ENCODE peak calls at places on chromosomes 5 and 9, in six cellular contexts. One of them, this sample, is unnamed. For H4K20me1 and H3K36me3, the result is how much of the 10 kb centered on the place peaks cover.

GRCh38 chr5:42811591-42812392 is at the start of gene SELENOP:
- DNase-seq in HepG2: peak
- DNase-seq in endothelial cell of umbilical vein: peak
- DNase-seq in IMR-90: no peak
- DNase-seq in GM23338: peak
- DNase-seq in GM23248: peak
- DNase-seq in this sample: no peak

GRCh38 chr9:8457814-8458213 is 658.2 kb upstream of the DMAC1 start:
- DNase-seq in endothelial cell of umbilical vein: no peak
- DNase-seq in IMR-90: no peak
- DNase-seq in HepG2: no peak
- DNase-seq in GM23248: no peak
- DNase-seq in GM23338: no peak
- DNase-seq in this sample: no peak

GRCh38 chr5:35671516-35671915 is 53.9 kb downstream of the SPEF2 start:
- DNase-seq in GM23338: no peak
- DNase-seq in GM23248: no peak
- DNase-seq in endothelial cell of umbilical vein: no peak
- DNase-seq in HepG2: no peak
- DNase-seq in IMR-90: no peak
- DNase-seq in this sample: no peak

GRCh38 chr5:150506571-150507282 is 1.2 kb upstream of the NDST1 start:
- DNase-seq in GM23338: no peak
- DNase-seq in endothelial cell of umbilical vein: no peak
- DNase-seq in HepG2: no peak
- DNase-seq in GM23248: no peak
- DNase-seq in IMR-90: no peak
- DNase-seq in this sample: peak

GRCh38 chr5:175657593-175658271 is at the start of gene HRH2:
- DNase-seq in endothelial cell of umbilical vein: no peak
- DNase-seq in IMR-90: no peak
- DNase-seq in HepG2: no peak
- DNase-seq in GM23248: no peak
- DNase-seq in GM23338: peak
- DNase-seq in this sample: peak

GRCh38 chr5:34903260-34903659 is 12.0 kb downstream of the RAD1 start:
- DNase-seq in HepG2: no peak
- DNase-seq in GM23248: no peak
- DNase-seq in endothelial cell of umbilical vein: no peak
- DNase-seq in GM23338: no peak
- DNase-seq in IMR-90: no peak
- DNase-seq in this sample: no peak

GRCh38 chr9:89274838-89275237 is 36.2 kb upstream of the CKS2 start:
- DNase-seq in GM23338: no peak
- DNase-seq in HepG2: no peak
- DNase-seq in endothelial cell of umbilical vein: no peak
- DNase-seq in GM23248: peak
- DNase-seq in IMR-90: peak
- DNase-seq in this sample: no peak

GRCh38 chr5:54645888-54646284 is 128.3 kb downstream of the SNX18 start:
- DNase-seq in HepG2: no peak
- DNase-seq in endothelial cell of umbilical vein: no peak
- DNase-seq in GM23248: peak
- DNase-seq in GM23338: no peak
- DNase-seq in IMR-90: no peak
- DNase-seq in this sample: no peak

GRCh38 chr9:71692337-71692736 is 76.0 kb downstream of the CEMIP2 start:
- DNase-seq in IMR-90: peak
- DNase-seq in GM23338: no peak
- DNase-seq in HepG2: no peak
- DNase-seq in GM23248: peak
- DNase-seq in endothelial cell of umbilical vein: no peak
- DNase-seq in this sample: no peak

GRCh38 chr5:171965740-171966139 is 40.7 kb downstream of the FBXW11 start:
- DNase-seq in GM23248: no peak
- DNase-seq in endothelial cell of umbilical vein: peak
- DNase-seq in HepG2: no peak
- DNase-seq in IMR-90: no peak
- DNase-seq in GM23338: no peak
- DNase-seq in this sample: no peak

GRCh38 chr5:139670369-139671095 is 22.4 kb downstream of the CXXC5 start:
- DNase-seq in GM23248: no peak
- DNase-seq in endothelial cell of umbilical vein: peak
- DNase-seq in IMR-90: no peak
- DNase-seq in GM23338: no peak
- DNase-seq in HepG2: peak
- DNase-seq in this sample: peak

GRCh38 chr5:6633469-6634326 is 458 bp downstream of the SRD5A1 start:
- DNase-seq in HepG2: no peak
- DNase-seq in GM23338: peak
- DNase-seq in GM23248: peak
- DNase-seq in endothelial cell of umbilical vein: no peak
- DNase-seq in IMR-90: peak
- DNase-seq in this sample: peak

GRCh38 chr9:132069046-132069898 is 10.4 kb downstream of the MED27 start:
- DNase-seq in IMR-90: peak
- DNase-seq in GM23338: no peak
- DNase-seq in HepG2: no peak
- DNase-seq in endothelial cell of umbilical vein: no peak
- DNase-seq in GM23248: peak
- DNase-seq in this sample: no peak
- H4K20me1 ChIP-seq in IMR-90: half or more
- H4K20me1 ChIP-seq in GM23338: under half
- H4K20me1 ChIP-seq in HepG2: under half
- H4K20me1 ChIP-seq in endothelial cell of umbilical vein: under half
- H4K20me1 ChIP-seq in GM23248: under half
- H4K20me1 ChIP-seq in this sample: half or more

GRCh38 chr9:110821064-110821463 is 152.5 kb downstream of the MUSK start:
- DNase-seq in GM23338: no peak
- DNase-seq in endothelial cell of umbilical vein: no peak
- DNase-seq in IMR-90: no peak
- DNase-seq in HepG2: no peak
- DNase-seq in GM23248: no peak
- DNase-seq in this sample: no peak

GRCh38 chr9:110815361-110815760 is 146.8 kb downstream of the MUSK start:
- DNase-seq in GM23248: no peak
- DNase-seq in GM23338: no peak
- DNase-seq in endothelial cell of umbilical vein: no peak
- DNase-seq in IMR-90: no peak
- DNase-seq in HepG2: no peak
- DNase-seq in this sample: no peak

GRCh38 chr9:110820378-110820777 is 151.8 kb downstream of the MUSK start:
- DNase-seq in GM23338: no peak
- DNase-seq in endothelial cell of umbilical vein: no peak
- DNase-seq in HepG2: no peak
- DNase-seq in IMR-90: no peak
- DNase-seq in GM23248: no peak
- DNase-seq in this sample: no peak
- H2AFZ ChIP-seq in GM23338: no peak
- H2AFZ ChIP-seq in endothelial cell of umbilical vein: no peak
- H2AFZ ChIP-seq in HepG2: no peak
- H2AFZ ChIP-seq in IMR-90: no peak
- H2AFZ ChIP-seq in GM23248: no peak
- H2AFZ ChIP-seq in this sample: no peak

GRCh38 chr9:92650839-92651621 is 18.9 kb downstream of the IPPK start:
- DNase-seq in GM23248: peak
- DNase-seq in HepG2: no peak
- DNase-seq in IMR-90: peak
- DNase-seq in GM23338: no peak
- DNase-seq in endothelial cell of umbilical vein: no peak
- DNase-seq in this sample: no peak
- H3K36me3 ChIP-seq in GM23248: under half
- H3K36me3 ChIP-seq in HepG2: under half
- H3K36me3 ChIP-seq in IMR-90: half or more
- H3K36me3 ChIP-seq in GM23338: under half
- H3K36me3 ChIP-seq in endothelial cell of umbilical vein: under half
- H3K36me3 ChIP-seq in this sample: half or more

GRCh38 chr9:121727295-121728028 is 76.0 kb downstream of the DAB2IP start:
- DNase-seq in IMR-90: no peak
- DNase-seq in GM23338: no peak
- DNase-seq in HepG2: no peak
- DNase-seq in GM23248: no peak
- DNase-seq in endothelial cell of umbilical vein: peak
- DNase-seq in this sample: no peak
- H4K20me1 ChIP-seq in IMR-90: under half
- H4K20me1 ChIP-seq in GM23338: under half
- H4K20me1 ChIP-seq in HepG2: under half
- H4K20me1 ChIP-seq in GM23248: under half
- H4K20me1 ChIP-seq in endothelial cell of umbilical vein: under half
- H4K20me1 ChIP-seq in this sample: under half

This sample was measured in DND-41.